ENCODE peak calls at places on chromosomes 13 and 19, in eight cellular contexts. Q, X, U, H, I, R, P and L are unnamed samples.

GRCh38 chr19:54162241-54162805 is 2.8 kb upstream of the LENG1 start:
- DNase-seq in Q (peak), X (no peak), U (no peak), H (peak), I (peak), R (peak), P (no peak), L (peak)

GRCh38 chr13:30108913-30109237 is 198.5 kb downstream of the KATNAL1 start:
- DNase-seq in Q (no peak), X (no peak), U (no peak), H (no peak), I (no peak), R (no peak), P (no peak), L (no peak)

GRCh38 chr13:92172191-92172590 is 773.8 kb downstream of the GPC5 start:
- DNase-seq in Q (no peak), X (no peak), U (no peak), H (no peak), I (no peak), R (no peak), P (no peak), L (no peak)

GRCh38 chr19:36564391-36564790 is 8.7 kb downstream of the ZNF529 start:
- DNase-seq in Q (no peak), X (no peak), U (no peak), H (no peak), I (no peak), R (no peak), P (no peak), L (no peak)

GRCh38 chr13:91468301-91468700 is 69.9 kb downstream of the GPC5 start:
- DNase-seq in Q (no peak), X (no peak), U (no peak), H (no peak), I (no peak), R (no peak), P (peak), L (no peak)

GRCh38 chr13:46181799-46182490 is at the start of gene LCP1:
- DNase-seq in Q (peak), X (no peak), U (no peak), H (peak), I (no peak), R (peak), P (peak), L (no peak)

GRCh38 chr19:16078311-16078758 is 2.0 kb downstream of the TPM4 start:
- DNase-seq in Q (peak), X (no peak), U (no peak), H (no peak), I (no peak), R (no peak), P (peak), L (no peak)

GRCh38 chr19:38506723-38507550 is 73.4 kb downstream of the RYR1 start:
- DNase-seq in Q (peak), X (no peak), U (no peak), H (peak), I (peak), R (peak), P (peak), L (peak)

GRCh38 chr19:54403054-54403453 is 12.2 kb upstream of the TTYH1 start:
- DNase-seq in Q (no peak), X (no peak), U (no peak), H (no peak), I (no peak), R (no peak), P (no peak), L (no peak)

GRCh38 chr19:46732966-46733692 is 12.7 kb upstream of the FKRP start:
- DNase-seq in Q (no peak), X (no peak), U (no peak), H (no peak), I (no peak), R (no peak), P (peak), L (no peak)

GRCh38 chr13:41962994-41963393 is 2.1 kb upstream of the VWA8 start:
- DNase-seq in Q (no peak), X (no peak), U (no peak), H (no peak), I (no peak), R (no peak), P (no peak), L (no peak)

GRCh38 chr19:40303765-40304164 is 18.6 kb upstream of the AKT2 start:
- DNase-seq in Q (no peak), X (no peak), U (no peak), H (no peak), I (no peak), R (no peak), P (no peak), L (no peak)

GRCh38 chr19:4064551-4065260 is 2.0 kb downstream of the ZBTB7A start:
- DNase-seq in Q (peak), X (no peak), U (no peak), H (peak), I (no peak), R (no peak), P (peak), L (no peak)

GRCh38 chr13:67410645-67411044 is 180.5 kb upstream of the PCDH9 start:
- DNase-seq in Q (no peak), X (no peak), U (no peak), H (no peak), I (no peak), R (no peak), P (no peak), L (no peak)

GRCh38 chr19:10544242-10544752 is 593 bp downstream of the ATG4D start:
- DNase-seq in Q (peak), X (no peak), U (no peak), H (peak), I (peak), R (no peak), P (no peak), L (no peak)

GRCh38 chr19:13225973-13226865 is 76.0 kb downstream of the IER2 start:
- DNase-seq in Q (no peak), X (no peak), U (no peak), H (no peak), I (no peak), R (no peak), P (no peak), L (no peak)

GRCh38 chr13:97712770-97713169 is 240.7 kb upstream of the IPO5 start:
- DNase-seq in Q (no peak), X (no peak), U (no peak), H (no peak), I (no peak), R (no peak), P (no peak), L (no peak)

GRCh38 chr19:5128932-5129389 is 160.0 kb downstream of the KDM4B start:
- DNase-seq in Q (peak), X (no peak), U (no peak), H (no peak), I (peak), R (no peak), P (peak), L (no peak)

GRCh38 chr13:80131204-80131603 is 209.7 kb downstream of the SPRY2 start:
- DNase-seq in Q (no peak), X (no peak), U (peak), H (no peak), I (peak), R (no peak), P (peak), L (peak)

GRCh38 chr19:1069009-1069779 is 2.2 kb downstream of the ARHGAP45 start:
- DNase-seq in Q (peak), X (no peak), U (no peak), H (peak), I (no peak), R (no peak), P (peak), L (no peak)

GRCh38 chr19:44051654-44052402 is at the start of gene ZNF223:
- DNase-seq in Q (no peak), X (peak), U (peak), H (no peak), I (peak), R (peak), P (peak), L (peak)

GRCh38 chr13:20713751-20714150 is 10.3 kb downstream of the IL17D start:
- DNase-seq in Q (no peak), X (no peak), U (no peak), H (no peak), I (no peak), R (no peak), P (peak), L (no peak)

GRCh38 chr13:47287291-47287751 is 390.5 kb upstream of the HTR2A start:
- DNase-seq in Q (no peak), X (no peak), U (no peak), H (no peak), I (no peak), R (no peak), P (peak), L (no peak)

GRCh38 chr13:35891973-35892441 is 239.2 kb downstream of the DCLK1 start:
- DNase-seq in Q (no peak), X (no peak), U (no peak), H (no peak), I (no peak), R (no peak), P (peak), L (no peak)

GRCh38 chr19:7224205-7224833 is 69.9 kb downstream of the INSR start:
- DNase-seq in Q (no peak), X (peak), U (no peak), H (no peak), I (no peak), R (no peak), P (no peak), L (no peak)

GRCh38 chr19:41904118-41904870 is 21.3 kb downstream of the ARHGEF1 start:
- DNase-seq in Q (no peak), X (peak), U (no peak), H (no peak), I (peak), R (no peak), P (no peak), L (no peak)

GRCh38 chr13:19332380-19332779 is 150.8 kb upstream of the TUBA3C start:
- DNase-seq in Q (no peak), X (no peak), U (no peak), H (no peak), I (no peak), R (no peak), P (no peak), L (no peak)

GRCh38 chr19:4694211-4694987 is 24.3 kb upstream of the MYDGF start:
- DNase-seq in Q (no peak), X (no peak), U (no peak), H (no peak), I (no peak), R (no peak), P (peak), L (no peak)

GRCh38 chr13:75469087-75469486 is 12.9 kb downstream of the TBC1D4 start:
- DNase-seq in Q (no peak), X (no peak), U (no peak), H (no peak), I (no peak), R (no peak), P (no peak), L (no peak)

GRCh38 chr13:41603917-41604316 is 146.6 kb downstream of the RGCC start:
- DNase-seq in Q (no peak), X (no peak), U (no peak), H (no peak), I (no peak), R (no peak), P (peak), L (no peak)

GRCh38 chr13:51614350-51614786 is 30.1 kb downstream of the WDFY2 start:
- DNase-seq in Q (peak), X (peak), U (no peak), H (peak), I (no peak), R (no peak), P (no peak), L (no peak)

GRCh38 chr19:31232220-31232619 is 117.0 kb downstream of the TSHZ3 start:
- DNase-seq in Q (no peak), X (no peak), U (no peak), H (no peak), I (no peak), R (no peak), P (peak), L (no peak)

GRCh38 chr19:9700229-9700981 is 25.5 kb upstream of the ZNF562 start:
- DNase-seq in Q (no peak), X (no peak), U (no peak), H (no peak), I (no peak), R (no peak), P (no peak), L (no peak)

GRCh38 chr19:14048439-14049153 is 13.3 kb downstream of the PALM3 start:
- DNase-seq in Q (peak), X (peak), U (no peak), H (peak), I (no peak), R (peak), P (peak), L (peak)